ENCODE peak calls at places on chromosomes 13 and 19, in four cellular contexts. Q is HepG2, E is K562, R is GM12878. D is an unnamed sample.

GRCh38 chr19:33558846-33559245 is 37.3 kb upstream of the PEPD start:
- DNase-seq in Q (no peak), E (no peak), R (no peak), D (no peak)

GRCh38 chr19:4967738-4968461 is 1.0 kb upstream of the KDM4B start:
- DNase-seq in Q (no peak), E (peak; percentile 52), R (no peak), D (no peak)

GRCh38 chr13:106522112-106522511 is 13.3 kb downstream of the EFNB2 start:
- DNase-seq in Q (no peak), E (no peak), R (no peak), D (no peak)

GRCh38 chr13:95918860-95919259 is 134.3 kb downstream of the UGGT2 start:
- DNase-seq in Q (no peak), E (no peak), R (no peak), D (no peak)

GRCh38 chr13:94470126-94470525 is 9.4 kb downstream of the DCT start:
- DNase-seq in Q (no peak), E (no peak), R (no peak), D (no peak)

GRCh38 chr19:30783936-30784335 is 411.8 kb downstream of the ZNF536 start:
- DNase-seq in Q (no peak), E (no peak), R (no peak), D (no peak)

GRCh38 chr19:1172353-1173159 is 1.5 kb downstream of the SBNO2 start:
- DNase-seq in Q (no peak), E (no peak), R (no peak), D (no peak)

GRCh38 chr13:47499358-47500150 is 501.5 kb downstream of the SUCLA2 start:
- DNase-seq in Q (no peak), E (no peak), R (no peak), D (no peak)

GRCh38 chr19:9793051-9793591 is 24.6 kb upstream of the ZNF846 start:
- DNase-seq in Q (no peak), E (peak; percentile 61), R (no peak), D (no peak)

GRCh38 chr13:68190826-68191225 is 960.7 kb upstream of the PCDH9 start:
- DNase-seq in Q (peak; percentile 1), E (no peak), R (no peak), D (no peak)

GRCh38 chr13:95023405-95023804 is 277.8 kb downstream of the ABCC4 start:
- DNase-seq in Q (no peak), E (no peak), R (no peak), D (no peak)

GRCh38 chr19:296476-297225 is 5.4 kb upstream of the PLPP2 start:
- DNase-seq in Q (no peak), E (no peak), R (no peak), D (no peak)

GRCh38 chr13:98345103-98345899 is 168.2 kb upstream of the RNF113B start:
- DNase-seq in Q (no peak), E (no peak), R (no peak), D (no peak)

GRCh38 chr13:74187564-74187963 is 53.4 kb upstream of the KLF12 start:
- DNase-seq in Q (peak; percentile 57), E (no peak), R (no peak), D (no peak)

DNA sequence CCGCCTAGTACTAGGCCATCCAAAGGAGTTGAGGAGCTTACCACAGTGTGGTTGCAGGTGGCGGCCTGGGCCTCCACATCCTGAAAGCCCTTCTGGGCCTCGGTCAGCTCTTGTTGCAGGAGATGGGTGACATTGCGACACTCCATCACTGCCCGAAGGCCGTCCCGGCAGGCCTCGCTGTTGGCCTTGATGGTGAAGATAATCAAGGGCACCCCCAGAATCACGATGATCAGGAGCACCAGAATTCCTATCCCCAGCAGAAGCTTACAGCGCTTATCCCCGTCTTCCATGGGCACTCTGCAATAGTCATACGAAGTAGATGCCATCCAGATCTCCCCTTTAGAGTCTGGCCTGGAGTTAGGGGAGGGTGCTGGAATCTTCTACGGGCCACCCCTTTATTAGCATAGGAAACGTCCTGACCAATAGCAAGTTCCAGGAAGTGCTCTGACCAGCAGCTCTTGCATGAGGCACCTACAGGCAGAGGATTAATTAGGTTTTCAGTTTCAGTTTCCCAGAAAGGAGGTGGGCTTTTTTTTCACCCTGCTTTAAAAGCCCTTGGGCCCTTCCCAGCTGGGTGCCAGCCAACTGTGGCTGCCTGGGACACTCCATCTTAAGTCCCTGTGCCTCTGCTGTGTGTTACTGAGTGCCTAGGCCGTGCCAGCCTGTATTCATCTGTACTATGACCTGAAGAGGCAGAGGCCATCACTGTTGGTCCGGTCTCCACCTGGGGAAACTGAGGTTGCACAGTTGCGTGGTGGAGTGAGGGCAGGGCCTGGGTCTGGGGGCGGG is at the start of gene BST2:
- DNase-seq in Q (peak; percentile 93), E (peak; percentile 90), R (peak; percentile 87), D (peak; percentile 6)
- TF ChIP-seq TARDBP in Q (no peak), E (no peak), R (no peak), D (no peak)

GRCh38 chr19:35493971-35494370 is 3.7 kb upstream of the KRTDAP start:
- DNase-seq in Q (no peak), E (no peak), R (no peak), D (no peak)

GRCh38 chr19:35497406-35497805 is 7.1 kb upstream of the KRTDAP start:
- DNase-seq in Q (no peak), E (no peak), R (no peak), D (no peak)

GRCh38 chr19:35498220-35498619 is 8.0 kb upstream of the KRTDAP start:
- DNase-seq in Q (no peak), E (no peak), R (no peak), D (no peak)

GRCh38 chr19:35491838-35492360 is 1.6 kb upstream of the KRTDAP start:
- DNase-seq in Q (no peak), E (no peak), R (no peak), D (no peak)

DNA sequence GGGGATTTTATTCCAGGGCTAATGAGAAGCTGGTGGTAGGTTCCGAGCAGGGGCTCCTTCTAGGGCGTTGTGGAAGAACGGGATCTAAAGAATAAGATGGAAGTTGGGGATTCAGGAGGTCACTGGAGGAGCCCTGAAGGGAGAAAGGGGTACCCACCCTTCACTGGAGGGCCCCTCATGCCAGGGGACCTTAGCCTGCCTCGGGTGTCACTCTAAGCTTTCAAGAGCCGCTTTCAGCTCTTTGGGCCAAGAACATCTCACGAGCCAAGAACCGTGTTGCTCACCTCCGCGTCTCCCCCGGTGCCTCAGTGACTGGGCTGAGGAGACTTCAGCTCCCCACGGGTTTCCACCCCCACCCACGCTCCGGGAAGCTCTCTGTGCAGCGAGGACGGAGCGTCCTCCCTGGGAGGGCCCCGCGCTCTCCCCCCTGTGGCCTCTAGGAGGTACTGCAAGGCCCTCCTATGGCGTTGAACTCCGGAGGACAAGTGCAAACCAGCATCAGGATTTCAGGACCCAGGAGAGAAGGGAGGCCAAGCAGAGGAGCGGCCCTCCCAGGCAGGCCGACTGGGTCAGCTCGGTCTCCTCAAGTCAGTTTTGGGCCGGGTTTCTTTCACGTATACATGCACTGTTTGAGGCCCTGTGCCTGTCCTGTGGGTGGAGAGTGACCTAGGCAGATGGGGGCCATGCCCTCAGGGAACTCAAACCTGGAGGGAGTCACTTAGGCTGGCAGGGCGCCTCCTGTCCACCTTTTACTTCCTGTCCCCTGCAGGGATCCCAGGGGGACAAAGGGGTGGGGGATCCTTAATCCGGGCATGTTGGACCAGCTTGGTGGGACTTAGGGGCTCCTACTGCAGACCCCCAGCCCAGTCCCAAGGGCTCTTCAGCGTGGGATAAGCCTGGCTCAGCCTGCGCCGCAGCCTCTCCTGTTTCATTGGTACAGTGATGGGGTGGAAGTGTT is 5.1 kb upstream of the KRTDAP start:
- DNase-seq in Q (peak; percentile 54), E (peak; percentile 78), R (no peak), D (peak; percentile 89)
- TF ChIP-seq TARDBP in Q (no peak), E (no peak), R (no peak), D (no peak)

GRCh38 chr19:55158848-55159793 is 1.6 kb upstream of the TNNI3 start:
- DNase-seq in Q (no peak), E (peak; percentile 99), R (no peak), D (no peak)
- TF ChIP-seq TARDBP in Q (no peak), E (peak; percentile 24), R (no peak), D (no peak)

GRCh38 chr13:75581874-75582640 is 32.5 kb downstream of the UCHL3 start:
- DNase-seq in Q (no peak), E (no peak), R (no peak), D (no peak)
- TF ChIP-seq TARDBP in Q (no peak), E (no peak), R (no peak), D (no peak)

GRCh38 chr13:70339738-70340137 is 231.5 kb upstream of the KLHL1 start:
- DNase-seq in Q (peak; percentile 21), E (peak; percentile 0), R (no peak), D (peak; percentile 50)
- TF ChIP-seq TARDBP in Q (no peak), E (no peak), R (no peak), D (no peak)

GRCh38 chr19:3369337-3370213 is 3.2 kb downstream of the NFIC start:
- DNase-seq in Q (no peak), E (peak; percentile 61), R (no peak), D (no peak)
- TF ChIP-seq TARDBP in Q (no peak), E (no peak), R (no peak), D (no peak)

GRCh38 chr19:6464070-6464873 is at the start of gene CRB3:
- DNase-seq in Q (peak; percentile 73), E (no peak), R (no peak), D (no peak)
- TF ChIP-seq TARDBP in Q (peak; percentile 83), E (no peak), R (no peak), D (no peak)

GRCh38 chr19:2207008-2207407 is 29.1 kb downstream of the PLEKHJ1 start:
- DNase-seq in Q (no peak), E (no peak), R (no peak), D (no peak)
- TF ChIP-seq TARDBP in Q (no peak), E (no peak), R (no peak), D (no peak)

DNA sequence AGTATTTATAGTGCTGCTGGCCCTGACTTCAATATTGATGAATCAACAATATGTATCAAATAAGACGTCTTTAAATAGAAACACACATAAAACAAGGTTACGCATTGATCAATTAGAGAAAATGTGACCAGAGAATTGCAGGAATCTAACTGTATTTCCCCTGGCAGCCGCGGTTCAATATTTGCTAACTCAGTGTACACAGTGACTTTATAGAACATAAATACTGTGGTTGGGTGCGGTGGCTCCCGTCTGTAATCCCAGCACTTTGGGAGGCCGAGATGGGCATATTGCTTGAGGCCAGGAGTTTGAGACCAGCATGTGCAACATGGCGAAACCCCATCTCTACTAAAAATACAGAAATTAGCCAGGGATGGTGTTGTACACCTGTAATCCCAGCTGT is 22.8 kb upstream of the UPF3A start:
- DNase-seq in Q (no peak), E (no peak), R (no peak), D (no peak)
- TF ChIP-seq TARDBP in Q (no peak), E (no peak), R (no peak), D (no peak)

DNA sequence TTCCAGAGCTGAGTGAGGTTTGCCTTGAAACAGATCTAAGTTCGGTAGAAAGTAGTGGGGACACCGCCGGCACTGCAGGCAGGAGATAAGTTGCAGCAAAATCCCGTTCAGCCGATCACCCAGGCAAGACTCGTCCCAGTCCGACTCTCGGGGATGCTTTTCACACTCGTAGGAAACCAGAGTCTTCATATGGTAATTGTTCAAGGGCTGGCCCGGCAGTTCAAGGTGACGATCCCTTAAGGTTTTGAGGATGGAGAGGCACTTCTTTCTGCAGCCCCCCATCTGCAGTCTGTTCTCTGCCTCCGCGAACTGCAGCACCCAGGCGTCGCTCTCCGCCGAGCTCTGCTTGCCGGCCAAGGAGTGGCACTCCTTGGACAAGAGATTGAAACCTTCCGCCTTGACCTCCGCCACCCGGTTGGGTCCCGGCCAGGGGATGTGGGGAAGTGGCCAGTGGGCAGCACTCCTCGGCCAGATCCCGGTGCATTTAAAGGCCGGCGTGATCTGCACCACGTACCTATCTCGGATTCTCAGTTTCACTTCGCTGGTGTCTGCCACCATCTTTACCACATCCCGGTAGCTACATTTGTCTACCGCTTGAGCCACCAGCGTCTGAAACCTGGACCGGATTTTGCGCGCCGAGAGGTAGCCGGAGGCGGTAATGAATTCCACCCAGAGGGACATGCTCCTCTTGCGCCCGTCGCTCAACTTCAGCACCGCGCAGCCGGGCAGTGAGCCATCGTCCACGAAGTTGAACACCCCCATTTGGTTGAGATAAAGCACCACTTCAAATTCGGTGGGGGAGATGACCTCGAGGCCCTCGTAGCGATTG is 1.1 kb downstream of the MAB21L1 start:
- DNase-seq in Q (no peak), E (no peak), R (no peak), D (peak; percentile 41)
- TF ChIP-seq TARDBP in Q (no peak), E (no peak), R (no peak), D (no peak)

D was measured in HEK293T.